ENCODE peak calls at places on chromosome 11, in seven cellular contexts. One of them, this sample, is unnamed.

GRCh38 chr11:32312865-32313403 is 122.4 kb downstream of the WT1 start:
- DNase-seq in fibroblast of lung: peak
- DNase-seq in mammary epithelial cell: peak
- DNase-seq in H9: peak
- DNase-seq in IMR-90: peak
- DNase-seq in endodermal cell: peak
- DNase-seq in kidney: no peak
- DNase-seq in this sample: peak

GRCh38 chr11:14411818-14412217 is 52.8 kb upstream of the RRAS2 start:
- DNase-seq in fibroblast of lung: peak
- DNase-seq in mammary epithelial cell: peak
- DNase-seq in H9: no peak
- DNase-seq in IMR-90: peak
- DNase-seq in endodermal cell: peak
- DNase-seq in kidney: no peak
- DNase-seq in this sample: peak

GRCh38 chr11:46335271-46335670 is 12.0 kb upstream of the DGKZ start:
- DNase-seq in fibroblast of lung: no peak
- DNase-seq in mammary epithelial cell: no peak
- DNase-seq in H9: no peak
- DNase-seq in IMR-90: no peak
- DNase-seq in endodermal cell: no peak
- DNase-seq in kidney: no peak
- DNase-seq in this sample: no peak

GRCh38 chr11:47354913-47355282 is 2.4 kb upstream of the MYBPC3 start:
- DNase-seq in fibroblast of lung: no peak
- DNase-seq in mammary epithelial cell: no peak
- DNase-seq in H9: peak
- DNase-seq in IMR-90: no peak
- DNase-seq in endodermal cell: no peak
- DNase-seq in kidney: no peak
- DNase-seq in this sample: no peak

GRCh38 chr11:468493-468892 is 18.4 kb downstream of the PTDSS2 start:
- DNase-seq in fibroblast of lung: no peak
- DNase-seq in mammary epithelial cell: no peak
- DNase-seq in H9: no peak
- DNase-seq in IMR-90: no peak
- DNase-seq in endodermal cell: no peak
- DNase-seq in kidney: no peak
- DNase-seq in this sample: no peak

GRCh38 chr11:58927393-58928081 is 11.8 kb upstream of the GLYATL1 start:
- DNase-seq in fibroblast of lung: peak
- DNase-seq in mammary epithelial cell: no peak
- DNase-seq in H9: peak
- DNase-seq in IMR-90: peak
- DNase-seq in endodermal cell: peak
- DNase-seq in kidney: no peak
- DNase-seq in this sample: peak

GRCh38 chr11:87125257-87125656 is 87.5 kb downstream of the TMEM135 start:
- DNase-seq in fibroblast of lung: peak
- DNase-seq in mammary epithelial cell: peak
- DNase-seq in H9: no peak
- DNase-seq in IMR-90: no peak
- DNase-seq in endodermal cell: no peak
- DNase-seq in kidney: no peak
- DNase-seq in this sample: peak

GRCh38 chr11:111635706-111636045 is 33.4 kb downstream of the SIK2 start:
- DNase-seq in fibroblast of lung: peak
- DNase-seq in mammary epithelial cell: no peak
- DNase-seq in H9: no peak
- DNase-seq in IMR-90: peak
- DNase-seq in endodermal cell: no peak
- DNase-seq in kidney: no peak
- DNase-seq in this sample: peak

GRCh38 chr11:58068640-58069039 is 37.9 kb downstream of the OR6Q1 start:
- DNase-seq in fibroblast of lung: no peak
- DNase-seq in mammary epithelial cell: no peak
- DNase-seq in H9: no peak
- DNase-seq in IMR-90: no peak
- DNase-seq in endodermal cell: no peak
- DNase-seq in kidney: no peak
- DNase-seq in this sample: no peak

GRCh38 chr11:117972044-117972443 is 14.2 kb upstream of the IL10RA start:
- DNase-seq in fibroblast of lung: no peak
- DNase-seq in mammary epithelial cell: no peak
- DNase-seq in H9: no peak
- DNase-seq in IMR-90: no peak
- DNase-seq in endodermal cell: no peak
- DNase-seq in kidney: no peak
- DNase-seq in this sample: no peak

GRCh38 chr11:85170184-85170583 is 457.0 kb downstream of the DLG2 start:
- DNase-seq in fibroblast of lung: peak
- DNase-seq in mammary epithelial cell: peak
- DNase-seq in H9: no peak
- DNase-seq in IMR-90: peak
- DNase-seq in endodermal cell: no peak
- DNase-seq in kidney: no peak
- DNase-seq in this sample: peak

GRCh38 chr11:6663794-6664478 is 8.3 kb upstream of the DCHS1 start:
- DNase-seq in fibroblast of lung: no peak
- DNase-seq in mammary epithelial cell: no peak
- DNase-seq in H9: no peak
- DNase-seq in IMR-90: no peak
- DNase-seq in endodermal cell: no peak
- DNase-seq in kidney: no peak
- DNase-seq in this sample: no peak

GRCh38 chr11:125110506-125110905 is 920 bp downstream of the TMEM218 start:
- DNase-seq in fibroblast of lung: peak
- DNase-seq in mammary epithelial cell: no peak
- DNase-seq in H9: no peak
- DNase-seq in IMR-90: no peak
- DNase-seq in endodermal cell: peak
- DNase-seq in kidney: no peak
- DNase-seq in this sample: no peak

GRCh38 chr11:74729397-74729796 is 1.8 kb downstream of the CHRDL2 start:
- DNase-seq in fibroblast of lung: no peak
- DNase-seq in mammary epithelial cell: no peak
- DNase-seq in H9: no peak
- DNase-seq in IMR-90: no peak
- DNase-seq in endodermal cell: no peak
- DNase-seq in kidney: no peak
- DNase-seq in this sample: no peak

GRCh38 chr11:13963169-13963948 is 836 bp downstream of the SPON1 start:
- DNase-seq in fibroblast of lung: peak
- DNase-seq in mammary epithelial cell: no peak
- DNase-seq in H9: peak
- DNase-seq in IMR-90: peak
- DNase-seq in endodermal cell: peak
- DNase-seq in kidney: peak
- DNase-seq in this sample: peak

GRCh38 chr11:102457865-102458264 is 5.3 kb upstream of the TMEM123 start:
- DNase-seq in fibroblast of lung: no peak
- DNase-seq in mammary epithelial cell: no peak
- DNase-seq in H9: no peak
- DNase-seq in IMR-90: no peak
- DNase-seq in endodermal cell: no peak
- DNase-seq in kidney: no peak
- DNase-seq in this sample: no peak

GRCh38 chr11:10480760-10481159 is 25.7 kb downstream of the AMPD3 start:
- DNase-seq in fibroblast of lung: no peak
- DNase-seq in mammary epithelial cell: no peak
- DNase-seq in H9: no peak
- DNase-seq in IMR-90: no peak
- DNase-seq in endodermal cell: no peak
- DNase-seq in kidney: no peak
- DNase-seq in this sample: no peak

GRCh38 chr11:31799794-31800397 is 11.2 kb downstream of the PAX6 start:
- DNase-seq in fibroblast of lung: no peak
- DNase-seq in mammary epithelial cell: no peak
- DNase-seq in H9: no peak
- DNase-seq in IMR-90: no peak
- DNase-seq in endodermal cell: peak
- DNase-seq in kidney: no peak
- DNase-seq in this sample: no peak

GRCh38 chr11:120023551-120023950 is 114.4 kb downstream of the TRIM29 start:
- DNase-seq in fibroblast of lung: no peak
- DNase-seq in mammary epithelial cell: no peak
- DNase-seq in H9: no peak
- DNase-seq in IMR-90: no peak
- DNase-seq in endodermal cell: no peak
- DNase-seq in kidney: no peak
- DNase-seq in this sample: no peak

GRCh38 chr11:67404515-67405195 is 772 bp downstream of the TBC1D10C start:
- DNase-seq in fibroblast of lung: no peak
- DNase-seq in mammary epithelial cell: no peak
- DNase-seq in H9: no peak
- DNase-seq in IMR-90: no peak
- DNase-seq in endodermal cell: no peak
- DNase-seq in kidney: peak
- DNase-seq in this sample: no peak

GRCh38 chr11:78961186-78961782 is 386.6 kb upstream of the NARS2 start:
- DNase-seq in fibroblast of lung: peak
- DNase-seq in mammary epithelial cell: peak
- DNase-seq in H9: peak
- DNase-seq in IMR-90: peak
- DNase-seq in endodermal cell: peak
- DNase-seq in kidney: no peak
- DNase-seq in this sample: peak

GRCh38 chr11:79040348-79040747 is 400.5 kb downstream of the TENM4 start:
- DNase-seq in fibroblast of lung: peak
- DNase-seq in mammary epithelial cell: no peak
- DNase-seq in H9: no peak
- DNase-seq in IMR-90: peak
- DNase-seq in endodermal cell: no peak
- DNase-seq in kidney: no peak
- DNase-seq in this sample: no peak

DNA sequence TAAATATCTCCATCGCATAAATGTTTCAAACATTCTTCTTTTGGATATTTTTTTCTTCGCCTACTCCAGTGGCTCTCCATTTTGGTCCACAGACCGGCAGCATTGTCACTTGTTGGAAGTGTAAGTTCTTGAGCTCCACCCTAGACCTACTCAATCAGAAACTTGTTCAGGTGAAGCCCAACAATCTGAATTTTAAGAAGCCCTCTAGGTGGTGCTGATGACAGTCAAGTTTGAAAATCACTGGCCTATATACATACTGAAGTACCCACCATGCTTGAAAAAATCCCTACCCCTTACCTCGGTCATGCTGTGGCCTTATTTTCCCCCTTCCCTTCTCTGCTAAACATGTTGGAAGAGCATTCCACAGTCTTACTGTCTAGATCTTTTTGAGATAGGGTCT is 10.2 kb upstream of the ACAT1 start:
- DNase-seq in fibroblast of lung: no peak
- DNase-seq in mammary epithelial cell: no peak
- DNase-seq in H9: no peak
- DNase-seq in IMR-90: no peak
- DNase-seq in endodermal cell: no peak
- DNase-seq in kidney: no peak
- DNase-seq in this sample: no peak
- TF ChIP-seq CTCF in fibroblast of lung: no peak
- TF ChIP-seq CTCF in mammary epithelial cell: no peak
- TF ChIP-seq CTCF in H9: peak
- TF ChIP-seq CTCF in IMR-90: no peak
- TF ChIP-seq CTCF in endodermal cell: peak
- TF ChIP-seq CTCF in kidney: no peak
- TF ChIP-seq CTCF in this sample: no peak

GRCh38 chr11:63698976-63699733 is 17.9 kb downstream of the RTN3 start:
- DNase-seq in fibroblast of lung: no peak
- DNase-seq in mammary epithelial cell: no peak
- DNase-seq in H9: no peak
- DNase-seq in IMR-90: no peak
- DNase-seq in endodermal cell: no peak
- DNase-seq in kidney: no peak
- DNase-seq in this sample: no peak
- H3K9ac ChIP-seq in fibroblast of lung: no peak
- H3K9ac ChIP-seq in mammary epithelial cell: no peak
- H3K9ac ChIP-seq in H9: no peak
- H3K9ac ChIP-seq in IMR-90: no peak
- H3K9ac ChIP-seq in endodermal cell: no peak
- H3K9ac ChIP-seq in kidney: no peak
- H3K9ac ChIP-seq in this sample: no peak

GRCh38 chr11:76836613-76837291 is 24.0 kb upstream of the ACER3 start:
- DNase-seq in fibroblast of lung: no peak
- DNase-seq in mammary epithelial cell: no peak
- DNase-seq in H9: no peak
- DNase-seq in IMR-90: no peak
- DNase-seq in endodermal cell: no peak
- DNase-seq in kidney: no peak
- DNase-seq in this sample: no peak
- TF ChIP-seq CTCF in fibroblast of lung: peak
- TF ChIP-seq CTCF in mammary epithelial cell: no peak
- TF ChIP-seq CTCF in H9: no peak
- TF ChIP-seq CTCF in IMR-90: peak
- TF ChIP-seq CTCF in endodermal cell: peak
- TF ChIP-seq CTCF in kidney: no peak
- TF ChIP-seq CTCF in this sample: no peak

GRCh38 chr11:126338346-126339055 is 17.0 kb upstream of the ST3GAL4 start:
- DNase-seq in fibroblast of lung: no peak
- DNase-seq in mammary epithelial cell: no peak
- DNase-seq in H9: no peak
- DNase-seq in IMR-90: no peak
- DNase-seq in endodermal cell: no peak
- DNase-seq in kidney: no peak
- DNase-seq in this sample: no peak
- H3K9ac ChIP-seq in fibroblast of lung: no peak
- H3K9ac ChIP-seq in mammary epithelial cell: no peak
- H3K9ac ChIP-seq in H9: no peak
- H3K9ac ChIP-seq in IMR-90: no peak
- H3K9ac ChIP-seq in endodermal cell: no peak
- H3K9ac ChIP-seq in kidney: no peak
- H3K9ac ChIP-seq in this sample: no peak

DNA sequence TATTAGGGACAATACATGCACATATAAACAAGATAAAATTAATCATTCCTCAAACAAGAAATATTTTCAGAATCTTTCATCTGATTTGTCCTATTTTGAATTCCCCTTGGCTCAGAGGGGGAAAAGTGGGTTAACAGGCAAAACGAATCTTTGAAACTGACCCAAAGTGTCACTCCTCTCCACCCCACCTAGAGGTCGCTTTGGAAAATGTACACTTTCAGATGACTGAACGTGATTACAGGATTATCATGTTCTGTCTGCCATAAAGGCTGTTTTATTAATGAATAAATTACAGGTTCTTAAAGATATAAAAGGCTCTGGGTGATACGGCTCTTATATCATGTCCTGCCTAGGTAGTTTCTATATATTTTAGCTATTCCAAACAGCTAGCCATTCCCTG is 1735.0 kb downstream of the LRRC4C start:
- DNase-seq in fibroblast of lung: no peak
- DNase-seq in mammary epithelial cell: no peak
- DNase-seq in H9: no peak
- DNase-seq in IMR-90: no peak
- DNase-seq in endodermal cell: no peak
- DNase-seq in kidney: no peak
- DNase-seq in this sample: no peak
- TF ChIP-seq CTCF in fibroblast of lung: no peak
- TF ChIP-seq CTCF in mammary epithelial cell: no peak
- TF ChIP-seq CTCF in H9: peak
- TF ChIP-seq CTCF in IMR-90: no peak
- TF ChIP-seq CTCF in endodermal cell: peak
- TF ChIP-seq CTCF in kidney: no peak
- TF ChIP-seq CTCF in this sample: no peak

GRCh38 chr11:128908391-128909246 is 17.5 kb downstream of the KCNJ5 start:
- DNase-seq in fibroblast of lung: peak
- DNase-seq in mammary epithelial cell: peak
- DNase-seq in H9: no peak
- DNase-seq in IMR-90: peak
- DNase-seq in endodermal cell: no peak
- DNase-seq in kidney: peak
- DNase-seq in this sample: peak
- H3K9ac ChIP-seq in fibroblast of lung: no peak
- H3K9ac ChIP-seq in mammary epithelial cell: no peak
- H3K9ac ChIP-seq in H9: no peak
- H3K9ac ChIP-seq in IMR-90: no peak
- H3K9ac ChIP-seq in endodermal cell: no peak
- H3K9ac ChIP-seq in kidney: no peak
- H3K9ac ChIP-seq in this sample: no peak